ENCODE peak calls at places on chromosomes 13 and 19, in six cellular contexts. L is neuronal stem cell, Z is H1, H is H9, A is IMR-90, O is trophoblast cell. B is an unnamed sample.
A peak's percentile ranks its signal among the peaks of the same experiment; 100 is the strongest.

GRCh38 chr13:50408068-50408467 is 392.8 kb downstream of the KCNRG start:
- DNase-seq in H (no peak), O (no peak), A (no peak), L (no peak), Z (no peak), B (no peak)

GRCh38 chr13:110815471-110816204 is 99.2 kb downstream of the ANKRD10 start:
- DNase-seq in A (no peak), H (no peak), L (no peak), O (no peak), Z (no peak), B (no peak)

GRCh38 chr13:51330741-51331140 is 8.8 kb upstream of the SERPINE3 start:
- DNase-seq in O (no peak), H (no peak), Z (no peak), A (no peak), L (no peak), B (no peak)

GRCh38 chr19:4181053-4181508 is 1.3 kb downstream of the SIRT6 start:
- DNase-seq in Z (no peak), A (no peak), L (no peak), O (no peak), H (no peak), B (no peak)

GRCh38 chr19:18029617-18030338 is 21.8 kb downstream of the ARRDC2 start:
- DNase-seq in O (no peak), A (peak; percentile 32), L (no peak), Z (no peak), H (no peak), B (peak; percentile 65)

GRCh38 chr13:51785592-51786424 is 18.2 kb downstream of the DHRS12 start:
- DNase-seq in L (no peak), O (peak; percentile 49), Z (no peak), H (no peak), A (peak; percentile 44), B (peak; percentile 62)

GRCh38 chr13:47437411-47437810 is 540.6 kb upstream of the HTR2A start:
- DNase-seq in L (no peak), O (no peak), A (peak; percentile 89), H (no peak), Z (no peak), B (peak; percentile 50)

GRCh38 chr13:68428292-68428691 is 1198.2 kb upstream of the PCDH9 start:
- DNase-seq in O (peak; percentile 7), L (no peak), A (no peak), Z (no peak), H (no peak), B (peak; percentile 8)

GRCh38 chr19:461664-462551 is 1.1 kb upstream of the SHC2 start:
- DNase-seq in H (peak; percentile 73), Z (no peak), O (no peak), L (no peak), A (no peak), B (peak; percentile 17)

GRCh38 chr13:66657165-66657895 is 572.8 kb downstream of the PCDH9 start:
- DNase-seq in H (no peak), Z (no peak), L (no peak), O (peak; percentile 80), A (peak; percentile 98), B (peak; percentile 95)

GRCh38 chr13:40344270-40345148 is 321.9 kb downstream of the FOXO1 start:
- DNase-seq in A (no peak), O (no peak), L (no peak), Z (no peak), H (no peak), B (no peak)

GRCh38 chr13:41746259-41746658 is 214.7 kb downstream of the VWA8 start:
- DNase-seq in L (no peak), O (no peak), A (peak; percentile 79), Z (no peak), H (no peak), B (peak; percentile 60)

GRCh38 chr19:588758-589692 is 656 bp upstream of the HCN2 start:
- DNase-seq in Z (no peak), O (peak; percentile 29), L (no peak), A (no peak), H (peak; percentile 54), B (no peak)

GRCh38 chr13:43360911-43361605 is 337.7 kb downstream of the DNAJC15 start:
- DNase-seq in O (no peak), H (no peak), Z (no peak), L (no peak), A (peak; percentile 63), B (peak; percentile 33)

GRCh38 chr13:76965759-76966421 is 17.6 kb downstream of the ACOD1 start:
- DNase-seq in O (peak; percentile 97), H (no peak), A (peak; percentile 61), Z (no peak), L (no peak), B (peak; percentile 67)

GRCh38 chr19:10769533-10770491 is 51.9 kb downstream of the DNM2 start:
- DNase-seq in O (peak; percentile 88), L (no peak), Z (no peak), A (peak; percentile 26), H (no peak), B (peak; percentile 75)

GRCh38 chr19:42366676-42367075 is 23.4 kb downstream of the CNFN start:
- DNase-seq in A (no peak), O (no peak), Z (no peak), L (no peak), H (no peak), B (no peak)

GRCh38 chr13:31927219-31927653 is 104.3 kb upstream of the FRY start:
- DNase-seq in A (no peak), O (peak; percentile 18), H (no peak), Z (no peak), L (no peak), B (no peak)

GRCh38 chr19:33429891-33430673 is 56.6 kb downstream of the CEBPG start:
- DNase-seq in A (no peak), Z (no peak), L (no peak), H (no peak), O (no peak), B (no peak)

GRCh38 chr13:26628706-26629105 is 71.2 kb downstream of the WASF3 start:
- DNase-seq in A (peak; percentile 40), L (no peak), Z (no peak), O (peak; percentile 17), H (peak; percentile 42), B (no peak)

GRCh38 chr19:12778020-12778904 is 2.9 kb upstream of the HOOK2 start:
- DNase-seq in L (no peak), H (peak; percentile 63), Z (no peak), O (peak; percentile 30), A (peak; percentile 75), B (peak; percentile 94)

GRCh38 chr19:46821512-46822359 is 28.9 kb downstream of the AP2S1 start:
- DNase-seq in H (peak; percentile 41), O (no peak), A (no peak), L (no peak), Z (no peak), B (no peak)

DNA sequence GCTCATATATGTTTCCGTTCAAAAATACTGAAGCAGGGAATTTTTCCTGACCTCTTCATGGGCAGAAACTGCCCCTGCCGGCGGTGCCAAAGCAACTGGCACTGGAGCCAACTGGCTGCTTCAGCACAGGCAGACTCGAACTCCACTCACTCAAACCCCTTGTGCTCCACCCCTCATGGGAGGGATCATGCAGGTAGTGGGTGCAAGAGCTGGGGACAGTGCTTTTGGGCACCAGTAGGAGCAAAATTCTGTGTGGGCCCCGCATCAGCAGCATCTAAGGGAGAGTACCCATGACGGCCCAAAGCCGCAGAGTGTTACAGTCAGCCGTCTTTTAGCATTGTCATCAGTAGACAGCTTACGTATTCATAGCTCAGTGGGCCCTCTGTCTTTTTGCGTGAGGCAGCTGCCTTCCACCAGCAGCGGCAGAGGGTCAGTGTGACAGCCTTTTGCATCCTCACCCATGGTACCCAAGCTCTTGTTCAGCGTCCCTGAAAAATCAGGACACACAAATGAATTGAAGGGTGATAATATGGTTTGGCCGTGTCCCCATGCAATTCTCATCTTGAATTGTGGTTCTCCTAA is 393.8 kb downstream of the SLITRK6 start:
- DNase-seq in O (no peak), L (no peak), Z (no peak), H (peak; percentile 27), A (no peak), B (no peak)
- H3K14ac ChIP-seq in O (no peak overlapping the region), L (no peak overlapping the region), Z (no peak overlapping the region), H (no peak overlapping the region), A (no peak overlapping the region), B (peak overlapping the region; percentile 35)

DNA sequence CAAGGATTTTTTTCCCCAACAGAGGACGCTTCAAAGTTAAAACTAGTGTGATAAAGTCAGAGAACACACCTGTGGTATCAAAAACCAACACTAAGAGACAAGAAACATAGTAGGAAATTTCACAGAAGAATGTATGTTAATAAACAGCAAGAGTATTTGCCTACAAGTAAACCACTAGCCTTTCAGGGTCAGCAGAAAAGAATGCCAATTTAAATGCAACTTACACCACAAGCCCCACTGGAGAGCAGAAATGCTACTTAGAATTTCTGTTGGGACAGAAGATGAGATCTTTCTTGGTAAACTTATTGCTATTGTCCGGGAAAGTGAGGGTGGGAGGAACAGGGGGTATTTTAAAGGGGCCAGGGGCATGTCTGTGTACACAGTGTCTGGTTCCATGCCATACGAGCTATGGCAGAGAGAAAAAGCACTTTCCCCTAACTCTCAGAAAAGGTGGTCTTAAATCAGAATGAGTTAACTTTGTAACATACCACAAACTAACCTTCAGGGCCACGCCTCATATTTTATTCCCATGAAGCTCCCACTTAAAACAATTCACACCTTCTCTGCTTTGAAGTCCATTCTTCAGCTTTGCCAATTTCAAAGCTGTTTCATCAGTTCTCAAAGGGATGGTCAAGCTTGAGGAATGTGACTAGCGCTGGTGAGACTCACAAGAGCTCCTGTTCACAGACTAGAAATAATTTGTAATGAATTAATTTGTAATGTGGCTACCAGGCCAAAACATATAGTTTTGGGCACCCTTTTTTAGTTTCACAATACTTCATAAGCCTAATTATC is 68.4 kb downstream of the STK24 start:
- DNase-seq in Z (no peak), O (peak; percentile 23), A (peak; percentile 79), H (no peak), L (no peak), B (peak; percentile 80)
- H3K18ac ChIP-seq in Z (no peak overlapping the region), O (no peak overlapping the region), A (peak overlapping the region; percentile 39), H (no peak overlapping the region), L (no peak overlapping the region), B (peak overlapping the region; percentile 14)

DNA sequence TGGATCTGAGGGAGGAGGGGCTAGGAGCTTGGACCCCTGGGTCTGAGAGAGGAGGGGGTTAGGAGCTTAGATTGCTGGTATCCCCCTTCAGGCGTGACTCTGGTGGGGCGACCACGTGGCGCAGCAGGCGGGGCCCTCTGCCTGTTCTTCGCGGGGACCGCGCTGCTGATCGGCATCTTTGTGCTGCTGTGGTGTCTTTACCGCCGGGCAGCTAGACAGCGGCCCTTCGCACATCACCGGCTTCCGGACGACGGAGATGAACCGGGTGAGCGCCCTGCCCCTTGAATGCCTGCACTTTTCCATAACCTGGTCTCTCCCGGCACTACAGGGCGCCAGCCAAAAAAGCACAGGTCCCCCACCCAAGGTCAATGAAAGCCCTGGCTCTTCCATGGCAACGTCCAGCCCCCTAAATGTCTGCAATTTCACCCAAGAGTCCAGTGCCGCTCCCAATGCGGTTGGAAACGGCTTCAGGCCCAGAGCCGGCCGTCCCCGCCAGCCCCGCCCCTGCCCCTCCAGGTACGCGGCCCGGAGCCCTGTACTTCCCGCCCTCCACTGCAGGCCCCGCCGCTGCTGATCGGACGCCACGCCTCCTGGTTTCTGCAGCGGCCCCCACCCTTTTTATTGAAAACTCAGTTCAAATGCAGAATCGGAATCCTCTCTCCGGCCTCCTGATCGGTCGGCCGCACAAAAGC is 2.8 kb downstream of the GFY start:
- DNase-seq in H (peak; percentile 89), L (no peak), Z (no peak), O (peak; percentile 21), A (no peak), B (no peak)
- H3K14ac ChIP-seq in H (peak overlapping the region; percentile 49), L (peak overlapping the region; percentile 51), Z (no peak overlapping the region), O (no peak overlapping the region), A (no peak overlapping the region), B (no peak overlapping the region)

GRCh38 chr13:28325022-28325421 is 169.9 kb downstream of the FLT1 start:
- DNase-seq in L (no peak), O (no peak), H (no peak), Z (no peak), A (no peak), B (no peak)
- H3K18ac ChIP-seq in L (no peak overlapping the region), O (no peak overlapping the region), H (no peak overlapping the region), Z (no peak overlapping the region), A (no peak overlapping the region), B (no peak overlapping the region)

B was measured in mesenchymal stem cell.